ENCODE peak calls at places on chromosomes 16 and 17, in six cellular contexts. Q is NB4, K is HCT116, L is A549, O is gastrocnemius medialis, C is transverse colon. B is an unnamed sample.

GRCh38 chr17:46811978-46812583 is 6.4 kb downstream of the WNT3 start:
- DNase-seq in Q (no peak), K (no peak), L (no peak), O (no peak), C (no peak), B (no peak)

GRCh38 chr17:17703608-17703919 is 22.3 kb downstream of the RAI1 start:
- DNase-seq in C (no peak), K (no peak), L (no peak), O (no peak), Q (no peak), B (no peak)

GRCh38 chr17:61005358-61005757 is 327.7 kb downstream of the BCAS3 start:
- DNase-seq in K (no peak), O (no peak), Q (no peak), L (no peak), C (no peak), B (no peak)

GRCh38 chr17:65254166-65254565 is 117.0 kb downstream of the RGS9 start:
- DNase-seq in L (no peak), O (no peak), Q (no peak), C (no peak), K (no peak), B (no peak)

GRCh38 chr17:73192894-73193701 is at the start of gene COG1:
- DNase-seq in C (peak), K (peak), Q (peak), O (peak), L (peak), B (peak)

GRCh38 chr16:30186782-30187555 is 3.6 kb downstream of the CORO1A start:
- DNase-seq in O (peak), C (peak), Q (peak), K (no peak), L (peak), B (peak)

GRCh38 chr17:56679148-56679766 is 85.8 kb downstream of the NOG start:
- DNase-seq in Q (peak), K (peak), C (no peak), L (peak), O (no peak), B (no peak)

GRCh38 chr17:39404542-39405378 is 3.3 kb upstream of the FBXL20 start:
- DNase-seq in L (peak), Q (peak), C (no peak), K (no peak), O (no peak), B (peak)

GRCh38 chr17:77700165-77700881 is 258.2 kb upstream of the TNRC6C start:
- DNase-seq in O (no peak), C (no peak), K (no peak), L (no peak), Q (no peak), B (peak)

GRCh38 chr16:30407794-30408534 is 558 bp downstream of the ZNF771 start:
- DNase-seq in O (no peak), C (no peak), K (no peak), Q (peak), L (no peak), B (no peak)

GRCh38 chr16:17213974-17214373 is 256.8 kb downstream of the XYLT1 start:
- DNase-seq in C (no peak), O (no peak), K (no peak), Q (no peak), L (no peak), B (no peak)

GRCh38 chr17:67606471-67606870 is 111.3 kb upstream of the NOL11 start:
- DNase-seq in O (no peak), Q (no peak), L (no peak), K (no peak), C (peak), B (peak)

GRCh38 chr16:2365895-2366294 is 25.4 kb upstream of the ABCA3 start:
- DNase-seq in Q (no peak), C (no peak), O (no peak), L (no peak), K (no peak), B (no peak)

GRCh38 chr17:6257339-6257738 is 177.6 kb downstream of the AIPL1 start:
- DNase-seq in L (no peak), K (no peak), O (no peak), Q (no peak), C (no peak), B (no peak)

GRCh38 chr17:41589301-41589700 is 2.6 kb upstream of the KRT14 start:
- DNase-seq in K (no peak), C (no peak), Q (no peak), O (no peak), L (no peak), B (no peak)

GRCh38 chr17:43468746-43469544 is 14.8 kb upstream of the DHX8 start:
- DNase-seq in O (no peak), C (no peak), Q (peak), L (peak), K (peak), B (no peak)

GRCh38 chr17:14289162-14289561 is 11.7 kb upstream of the HS3ST3B1 start:
- DNase-seq in Q (no peak), O (no peak), C (no peak), L (no peak), K (no peak), B (no peak)

GRCh38 chr16:86496929-86497381 is 13.4 kb upstream of the FOXF1 start:
- DNase-seq in L (no peak), O (no peak), K (no peak), C (no peak), Q (no peak), B (no peak)

GRCh38 chr17:42122371-42123303 is at the start of gene HSPB9:
- DNase-seq in L (no peak), O (no peak), Q (no peak), C (peak), K (no peak), B (no peak)

GRCh38 chr16:70270176-70270575 is 18.4 kb upstream of the EXOSC6 start:
- DNase-seq in L (no peak), C (no peak), O (no peak), Q (no peak), K (no peak), B (no peak)

GRCh38 chr16:63789603-63790002 is 1332.3 kb downstream of the CDH11 start:
- DNase-seq in K (no peak), C (no peak), Q (peak), L (peak), O (no peak), B (no peak)

GRCh38 chr16:75413951-75414350 is 19.4 kb downstream of the CFDP1 start:
- DNase-seq in O (no peak), C (no peak), Q (no peak), K (no peak), L (no peak), B (no peak)

GRCh38 chr16:23509763-23510153 is 536 bp downstream of the GGA2 start:
- DNase-seq in Q (peak), L (no peak), C (no peak), K (no peak), O (peak), B (no peak)

GRCh38 chr17:77854759-77855745 is 103.5 kb upstream of the TNRC6C start:
- DNase-seq in O (no peak), L (no peak), K (no peak), Q (no peak), C (no peak), B (no peak)

GRCh38 chr17:50123649-50124349 is 6.2 kb downstream of the SAMD14 start:
- DNase-seq in C (no peak), Q (no peak), K (no peak), O (no peak), L (no peak), B (no peak)

GRCh38 chr16:77657016-77657415 is 65.3 kb upstream of the NUDT7 start:
- DNase-seq in Q (peak), C (no peak), K (peak), L (peak), O (no peak), B (no peak)

GRCh38 chr16:20675488-20676267 is 21.8 kb downstream of the ACSM1 start:
- DNase-seq in O (no peak), L (no peak), K (peak), C (peak), Q (no peak), B (no peak)

GRCh38 chr17:62720126-62720850 is 87.8 kb downstream of the MARCHF10 start:
- DNase-seq in K (no peak), C (no peak), O (no peak), L (peak), Q (peak), B (no peak)
- TF ChIP-seq CTCF in K (peak), C (peak), O (no peak), L (peak), Q (peak), B (peak)

GRCh38 chr17:31673076-31673475 is 186.0 kb downstream of the COPRS start:
- DNase-seq in C (no peak), Q (no peak), O (no peak), K (no peak), L (no peak), B (peak)

GRCh38 chr17:31674717-31675349 is 184.2 kb downstream of the COPRS start:
- DNase-seq in K (no peak), O (no peak), L (no peak), C (no peak), Q (no peak), B (no peak)

GRCh38 chr17:31674305-31674704 is 184.7 kb downstream of the COPRS start:
- DNase-seq in C (no peak), L (no peak), K (no peak), O (no peak), Q (no peak), B (no peak)

GRCh38 chr17:31677036-31677435 is 182.0 kb downstream of the COPRS start:
- DNase-seq in C (no peak), L (no peak), O (no peak), K (no peak), Q (no peak), B (peak)

GRCh38 chr17:31672161-31672819 is 186.8 kb downstream of the COPRS start:
- DNase-seq in Q (no peak), O (no peak), C (no peak), L (no peak), K (no peak), B (no peak)
- TF ChIP-seq POLR2A in Q (no peak), O (no peak), C (no peak), L (no peak), K (no peak), B (no peak)

GRCh38 chr17:75683467-75684041 is 16.4 kb downstream of the SAP30BP start:
- DNase-seq in K (peak), C (no peak), Q (peak), L (peak), O (no peak), B (no peak)

GRCh38 chr17:75685508-75685907 is 18.4 kb downstream of the SAP30BP start:
- DNase-seq in K (no peak), L (no peak), C (no peak), O (no peak), Q (no peak), B (no peak)

GRCh38 chr17:75684924-75685323 is 17.8 kb downstream of the SAP30BP start:
- DNase-seq in L (peak), K (no peak), Q (no peak), C (peak), O (no peak), B (no peak)

GRCh38 chr17:75681289-75681688 is 14.2 kb downstream of the SAP30BP start:
- DNase-seq in C (no peak), L (no peak), O (no peak), K (no peak), Q (no peak), B (no peak)

DNA sequence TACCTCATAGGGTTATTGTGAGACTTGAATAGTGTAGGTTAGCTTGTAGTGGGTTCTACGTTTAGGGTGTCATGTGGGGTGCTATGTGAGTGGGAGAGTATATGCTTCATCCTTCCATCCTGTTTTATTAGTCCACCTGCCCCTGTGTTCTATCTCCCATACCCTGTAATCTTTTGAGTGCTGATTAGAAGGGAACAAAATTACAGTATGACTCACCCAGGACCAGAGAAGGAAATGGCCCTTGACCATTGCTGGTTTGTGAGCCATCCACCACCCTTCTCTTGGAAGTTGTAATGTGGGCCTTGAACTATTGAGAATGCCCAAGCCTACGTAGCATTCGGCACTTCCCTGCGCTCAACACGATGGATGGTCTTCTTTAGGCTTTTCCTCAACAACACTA is 17.1 kb downstream of the SAP30BP start:
- DNase-seq in O (no peak), L (no peak), K (no peak), Q (no peak), C (no peak), B (no peak)
- TF ChIP-seq CTCF in O (no peak), L (no peak), K (no peak), Q (no peak), C (no peak), B (no peak)

GRCh38 chr17:40458001-40458791 is 14.9 kb downstream of the IGFBP4 start:
- DNase-seq in K (no peak), O (no peak), Q (no peak), L (peak), C (no peak), B (no peak)

GRCh38 chr17:40461036-40461721 is 17.9 kb downstream of the IGFBP4 start:
- DNase-seq in L (peak), O (no peak), Q (no peak), K (no peak), C (no peak), B (no peak)

GRCh38 chr17:40458851-40459482 is 15.7 kb downstream of the IGFBP4 start:
- DNase-seq in C (no peak), L (peak), O (no peak), K (no peak), Q (no peak), B (no peak)

GRCh38 chr17:40460585-40460975 is 17.3 kb downstream of the IGFBP4 start:
- DNase-seq in C (no peak), Q (no peak), O (no peak), L (no peak), K (no peak), B (no peak)

DNA sequence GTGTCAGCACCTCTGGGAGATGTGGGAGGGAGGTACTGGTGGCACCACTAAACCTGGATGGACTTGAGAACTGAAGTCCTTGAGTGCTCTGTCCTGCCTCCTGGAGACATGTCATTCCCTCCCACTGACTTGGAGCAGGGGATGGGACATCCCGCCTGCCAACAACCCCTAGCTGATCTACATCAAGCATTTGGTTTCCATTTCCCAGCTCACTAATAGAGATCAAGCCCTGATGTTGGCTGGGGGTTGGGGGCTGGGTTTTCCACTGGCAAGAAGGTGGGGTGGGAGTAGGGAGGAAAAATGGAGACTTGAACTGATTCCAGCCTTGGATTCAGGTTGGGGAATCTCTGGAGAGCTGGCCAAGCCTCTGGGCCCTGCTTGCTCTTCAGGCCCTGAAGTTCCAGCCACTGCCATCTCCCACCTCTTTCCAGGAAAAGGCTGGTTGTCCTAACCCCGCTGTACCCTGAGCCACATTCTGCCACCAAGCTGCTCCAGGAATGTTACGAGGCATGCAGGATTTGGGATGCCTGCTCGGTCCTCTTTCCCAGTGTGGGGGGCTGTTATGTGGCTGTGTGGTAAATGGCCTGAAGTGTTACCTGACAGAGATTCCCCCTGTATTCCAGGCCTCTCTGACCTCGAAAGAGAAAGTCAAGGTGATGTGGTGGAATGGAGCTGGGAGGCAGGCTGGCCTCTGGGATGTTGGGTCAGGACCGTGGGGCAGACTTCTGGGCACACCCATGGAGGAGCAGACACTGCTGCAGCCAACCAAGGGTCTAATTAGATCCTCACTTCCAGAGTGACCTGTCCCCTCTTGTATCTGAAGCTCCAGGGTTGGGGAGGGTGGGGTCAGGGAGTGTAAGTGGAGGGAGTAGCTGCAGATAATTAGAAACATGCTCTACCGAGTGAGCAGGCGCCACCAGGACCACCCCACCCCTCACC is 16.7 kb downstream of the IGFBP4 start:
- DNase-seq in L (peak), K (no peak), O (no peak), Q (no peak), C (no peak), B (no peak)
- TF ChIP-seq POLR2A in L (no peak), K (no peak), O (no peak), Q (no peak), C (no peak), B (no peak)

GRCh38 chr17:58309918-58310259 is 18.7 kb downstream of the TSPOAP1 start:
- DNase-seq in L (no peak), O (no peak), C (no peak), K (no peak), Q (no peak), B (no peak)

GRCh38 chr17:58306131-58306951 is 22.3 kb downstream of the TSPOAP1 start:
- DNase-seq in K (no peak), O (no peak), C (no peak), L (no peak), Q (no peak), B (no peak)

GRCh38 chr17:58307468-58308172 is 21.0 kb downstream of the TSPOAP1 start:
- DNase-seq in C (no peak), O (no peak), Q (no peak), K (no peak), L (no peak), B (no peak)

GRCh38 chr17:58308985-58309917 is 19.3 kb downstream of the TSPOAP1 start:
- DNase-seq in Q (peak), O (no peak), L (no peak), C (no peak), K (no peak), B (no peak)

GRCh38 chr17:58308173-58308984 is 20.2 kb downstream of the TSPOAP1 start:
- DNase-seq in Q (peak), K (no peak), L (peak), C (no peak), O (no peak), B (no peak)
- TF ChIP-seq CTCF in Q (peak), K (peak), L (peak), C (no peak), O (no peak), B (no peak)

GRCh38 chr17:82272495-82273326 is 789 bp downstream of the CSNK1D start:
- DNase-seq in Q (peak), O (no peak), C (peak), K (no peak), L (no peak), B (no peak)
- TF ChIP-seq POLR2A in Q (no peak), O (no peak), C (peak), K (no peak), L (no peak), B (no peak)

DNA sequence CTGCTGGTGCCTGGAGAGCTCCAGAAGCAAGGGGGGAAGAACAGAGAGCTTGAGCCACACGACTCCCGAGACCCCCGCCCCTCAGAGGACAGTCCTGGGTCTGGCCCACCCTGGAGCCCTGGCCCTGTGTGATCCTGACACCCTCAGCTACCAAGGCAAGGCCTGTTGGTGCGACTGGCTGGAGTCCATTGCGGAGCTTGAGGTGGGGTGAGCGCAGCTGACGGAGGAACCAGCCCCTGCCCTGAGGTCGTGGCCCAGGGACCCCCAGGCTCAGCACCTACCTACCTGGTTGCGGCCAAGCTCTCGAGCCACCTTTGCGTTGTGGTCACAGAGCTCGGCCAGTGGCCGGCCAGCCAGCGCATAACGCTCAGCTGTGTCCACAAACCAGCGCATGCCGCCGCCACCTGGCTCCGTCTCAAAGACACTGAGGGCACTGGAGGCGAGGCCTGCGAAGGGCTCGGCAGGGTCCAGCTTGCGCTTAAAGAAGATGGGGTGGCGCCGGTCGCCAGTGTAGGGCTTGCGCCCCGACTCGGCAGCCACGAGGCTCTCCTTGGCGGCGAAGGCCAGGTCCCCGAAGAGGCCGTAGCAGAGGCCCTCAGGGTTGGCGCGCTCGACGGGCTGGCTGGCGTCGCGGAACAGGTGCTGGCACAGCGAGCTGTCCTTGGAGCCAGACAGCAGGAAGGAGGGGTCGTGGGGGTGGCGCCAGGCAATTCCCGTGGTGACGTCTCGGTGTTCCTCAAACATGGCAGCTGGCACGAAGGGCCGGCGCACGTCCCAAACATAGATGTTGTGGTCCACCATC is 2.5 kb upstream of the JMJD8 start:
- DNase-seq in K (no peak), Q (no peak), L (no peak), O (no peak), C (no peak), B (no peak)
- TF ChIP-seq CTCF in K (no peak), Q (no peak), L (no peak), O (no peak), C (no peak), B (no peak)

DNA sequence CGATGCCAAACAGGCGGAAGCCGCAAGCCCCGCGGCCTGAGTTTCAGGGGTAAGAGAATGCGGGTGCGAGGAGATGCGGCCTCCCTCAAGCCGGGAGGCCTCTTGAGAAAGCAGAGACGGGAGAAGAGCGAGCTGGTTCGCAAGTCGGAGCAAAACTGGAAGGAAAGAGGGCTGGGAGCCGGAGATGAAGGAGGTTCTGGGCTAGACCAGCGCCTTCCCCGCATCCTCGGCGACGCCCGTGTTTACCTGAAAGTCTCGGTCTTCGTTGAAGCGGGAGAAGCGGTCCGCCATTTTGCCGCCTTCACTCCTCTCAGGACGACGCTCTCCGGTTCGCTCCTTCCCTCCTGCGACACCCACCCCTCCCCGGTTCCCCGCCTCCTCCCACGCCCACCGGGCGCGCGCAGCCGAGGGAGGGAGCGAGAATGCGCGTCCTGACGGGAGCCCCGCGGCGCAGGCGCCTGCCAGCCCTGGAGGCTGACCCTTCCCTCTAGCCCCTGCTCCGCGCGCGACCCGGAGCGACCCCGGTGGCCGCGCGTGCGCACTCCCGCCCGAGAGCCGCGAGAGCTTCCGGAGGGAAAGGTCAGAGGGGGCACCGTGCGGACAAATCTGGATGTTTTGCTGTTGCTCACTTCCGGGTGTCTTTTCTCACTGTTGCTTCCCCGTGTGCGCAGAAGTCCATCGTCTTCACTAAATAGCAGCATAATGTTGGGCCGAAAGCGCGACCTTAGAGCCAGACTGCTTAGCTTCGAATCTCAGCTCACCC is at the start of gene GPATCH8:
- DNase-seq in K (peak), L (peak), Q (peak), O (peak), C (peak), B (peak)
- TF ChIP-seq POLR2A in K (peak), L (peak), Q (peak), O (peak), C (peak), B (peak)

B was measured in suprapubic skin.